ENCODE peak calls at places on chromosomes 11 and 22, in six cellular contexts. One of them, this sample, is unnamed.

GRCh38 chr11:10518123-10518522 is 22.9 kb downstream of the RNF141 start:
- DNase-seq in K562: no peak
- DNase-seq in GM12878: no peak
- DNase-seq in A549: no peak
- DNase-seq in IMR-90: peak; percentile 25
- DNase-seq in HepG2: no peak
- DNase-seq in this sample: no peak

GRCh38 chr11:57641426-57641825 is 8.3 kb downstream of the YPEL4 start:
- DNase-seq in HepG2: peak; percentile 47
- DNase-seq in GM12878: no peak
- DNase-seq in K562: peak; percentile 52
- DNase-seq in IMR-90: peak; percentile 69
- DNase-seq in A549: peak; percentile 74
- DNase-seq in this sample: peak; percentile 49

GRCh38 chr11:116840224-116840745 is 2.9 kb upstream of the APOA1 start:
- DNase-seq in K562: peak; percentile 28
- DNase-seq in HepG2: peak; percentile 47
- DNase-seq in A549: no peak
- DNase-seq in GM12878: no peak
- DNase-seq in IMR-90: peak; percentile 36
- DNase-seq in this sample: no peak

GRCh38 chr11:85898456-85898855 is 43.3 kb downstream of the CCDC83 start:
- DNase-seq in HepG2: no peak
- DNase-seq in IMR-90: peak; percentile 11
- DNase-seq in K562: no peak
- DNase-seq in GM12878: no peak
- DNase-seq in A549: no peak
- DNase-seq in this sample: no peak

GRCh38 chr22:17434856-17435255 is 65.6 kb downstream of the CECR2 start:
- DNase-seq in K562: no peak
- DNase-seq in HepG2: no peak
- DNase-seq in A549: no peak
- DNase-seq in IMR-90: no peak
- DNase-seq in GM12878: no peak
- DNase-seq in this sample: no peak

GRCh38 chr22:49678137-49678841 is 149.4 kb downstream of the BRD1 start:
- DNase-seq in A549: no peak
- DNase-seq in K562: no peak
- DNase-seq in IMR-90: no peak
- DNase-seq in HepG2: no peak
- DNase-seq in GM12878: no peak
- DNase-seq in this sample: no peak

GRCh38 chr22:50182176-50183081 is 3.3 kb upstream of the TRABD start:
- DNase-seq in K562: no peak
- DNase-seq in GM12878: no peak
- DNase-seq in A549: no peak
- DNase-seq in HepG2: no peak
- DNase-seq in IMR-90: no peak
- DNase-seq in this sample: no peak

GRCh38 chr11:129853508-129854228 is 38.0 kb downstream of the TMEM45B start:
- DNase-seq in A549: peak; percentile 48
- DNase-seq in K562: no peak
- DNase-seq in GM12878: no peak
- DNase-seq in HepG2: peak; percentile 85
- DNase-seq in IMR-90: peak; percentile 49
- DNase-seq in this sample: no peak

GRCh38 chr11:22432331-22433065 is 94.3 kb downstream of the SLC17A6 start:
- DNase-seq in K562: no peak
- DNase-seq in HepG2: no peak
- DNase-seq in A549: no peak
- DNase-seq in GM12878: no peak
- DNase-seq in IMR-90: peak; percentile 24
- DNase-seq in this sample: no peak

GRCh38 chr22:30694638-30695350 is at the start of gene OSBP2:
- DNase-seq in HepG2: no peak
- DNase-seq in GM12878: no peak
- DNase-seq in IMR-90: no peak
- DNase-seq in A549: peak; percentile 9
- DNase-seq in K562: peak; percentile 75
- DNase-seq in this sample: peak; percentile 77

GRCh38 chr11:94477644-94478043 is 16.0 kb downstream of the MRE11 start:
- DNase-seq in HepG2: no peak
- DNase-seq in A549: no peak
- DNase-seq in IMR-90: no peak
- DNase-seq in K562: no peak
- DNase-seq in GM12878: no peak
- DNase-seq in this sample: no peak

GRCh38 chr11:79076526-79077115 is 364.2 kb downstream of the TENM4 start:
- DNase-seq in GM12878: no peak
- DNase-seq in K562: peak; percentile 55
- DNase-seq in A549: peak; percentile 31
- DNase-seq in HepG2: peak; percentile 30
- DNase-seq in IMR-90: no peak
- DNase-seq in this sample: peak; percentile 36

GRCh38 chr11:14967581-14968214 is 4.5 kb downstream of the CALCA start:
- DNase-seq in A549: no peak
- DNase-seq in K562: no peak
- DNase-seq in IMR-90: no peak
- DNase-seq in HepG2: no peak
- DNase-seq in GM12878: no peak
- DNase-seq in this sample: no peak

GRCh38 chr22:43438666-43439347 is 27.0 kb downstream of the MPPED1 start:
- DNase-seq in K562: no peak
- DNase-seq in GM12878: no peak
- DNase-seq in IMR-90: no peak
- DNase-seq in HepG2: no peak
- DNase-seq in A549: no peak
- DNase-seq in this sample: no peak

GRCh38 chr11:61281581-61282250 is 13.4 kb downstream of the VWCE start:
- DNase-seq in HepG2: no peak
- DNase-seq in A549: peak; percentile 67
- DNase-seq in K562: peak; percentile 99
- DNase-seq in GM12878: no peak
- DNase-seq in IMR-90: no peak
- DNase-seq in this sample: peak; percentile 97

GRCh38 chr11:10526974-10527918 is 13.7 kb downstream of the RNF141 start:
- DNase-seq in K562: no peak
- DNase-seq in A549: peak; percentile 42
- DNase-seq in GM12878: peak; percentile 70
- DNase-seq in IMR-90: peak; percentile 66
- DNase-seq in HepG2: no peak
- DNase-seq in this sample: no peak

GRCh38 chr11:122517403-122518379 is 137.8 kb upstream of the UBASH3B start:
- DNase-seq in A549: no peak
- DNase-seq in IMR-90: no peak
- DNase-seq in GM12878: no peak
- DNase-seq in HepG2: no peak
- DNase-seq in K562: no peak
- DNase-seq in this sample: no peak

GRCh38 chr11:77753230-77753629 is 67.3 kb downstream of the RSF1 start:
- DNase-seq in K562: no peak
- DNase-seq in HepG2: no peak
- DNase-seq in IMR-90: no peak
- DNase-seq in GM12878: no peak
- DNase-seq in A549: no peak
- DNase-seq in this sample: no peak

GRCh38 chr11:44071157-44071556 is 5.1 kb downstream of the ACCS start:
- DNase-seq in IMR-90: no peak
- DNase-seq in K562: no peak
- DNase-seq in A549: no peak
- DNase-seq in HepG2: no peak
- DNase-seq in GM12878: no peak
- DNase-seq in this sample: peak; percentile 19

GRCh38 chr11:8178297-8178696 is 9.5 kb upstream of the RIC3 start:
- DNase-seq in K562: no peak
- DNase-seq in A549: no peak
- DNase-seq in GM12878: no peak
- DNase-seq in IMR-90: no peak
- DNase-seq in HepG2: no peak
- DNase-seq in this sample: no peak

GRCh38 chr11:87173185-87174039 is 135.7 kb downstream of the TMEM135 start:
- DNase-seq in IMR-90: peak; percentile 63
- DNase-seq in HepG2: peak; percentile 19
- DNase-seq in K562: no peak
- DNase-seq in GM12878: no peak
- DNase-seq in A549: peak; percentile 68
- DNase-seq in this sample: peak; percentile 35

GRCh38 chr11:65417221-65417701 is 5.3 kb upstream of the NEAT1 start:
- DNase-seq in K562: no peak
- DNase-seq in HepG2: no peak
- DNase-seq in GM12878: no peak
- DNase-seq in A549: no peak
- DNase-seq in IMR-90: no peak
- DNase-seq in this sample: no peak
- TF ChIP-seq BHLHE40 in K562: no peak
- TF ChIP-seq BHLHE40 in HepG2: no peak
- TF ChIP-seq BHLHE40 in GM12878: no peak
- TF ChIP-seq BHLHE40 in A549: no peak
- TF ChIP-seq BHLHE40 in IMR-90: no peak
- TF ChIP-seq BHLHE40 in this sample: no peak

GRCh38 chr22:37640591-37641250 is 1.3 kb downstream of the SH3BP1 start:
- DNase-seq in IMR-90: no peak
- DNase-seq in GM12878: no peak
- DNase-seq in HepG2: no peak
- DNase-seq in K562: no peak
- DNase-seq in A549: no peak
- DNase-seq in this sample: no peak

GRCh38 chr22:37639070-37639760 is at the start of gene SH3BP1:
- DNase-seq in IMR-90: no peak
- DNase-seq in K562: peak; percentile 82
- DNase-seq in GM12878: no peak
- DNase-seq in HepG2: peak; percentile 57
- DNase-seq in A549: no peak
- DNase-seq in this sample: peak; percentile 70

GRCh38 chr22:37641251-37641949 is 1.9 kb downstream of the SH3BP1 start:
- DNase-seq in A549: no peak
- DNase-seq in K562: no peak
- DNase-seq in IMR-90: no peak
- DNase-seq in HepG2: no peak
- DNase-seq in GM12878: no peak
- DNase-seq in this sample: no peak

GRCh38 chr22:37638351-37639069 is 959 bp upstream of the SH3BP1 start:
- DNase-seq in HepG2: peak; percentile 60
- DNase-seq in IMR-90: no peak
- DNase-seq in GM12878: no peak
- DNase-seq in K562: no peak
- DNase-seq in A549: no peak
- DNase-seq in this sample: no peak

DNA sequence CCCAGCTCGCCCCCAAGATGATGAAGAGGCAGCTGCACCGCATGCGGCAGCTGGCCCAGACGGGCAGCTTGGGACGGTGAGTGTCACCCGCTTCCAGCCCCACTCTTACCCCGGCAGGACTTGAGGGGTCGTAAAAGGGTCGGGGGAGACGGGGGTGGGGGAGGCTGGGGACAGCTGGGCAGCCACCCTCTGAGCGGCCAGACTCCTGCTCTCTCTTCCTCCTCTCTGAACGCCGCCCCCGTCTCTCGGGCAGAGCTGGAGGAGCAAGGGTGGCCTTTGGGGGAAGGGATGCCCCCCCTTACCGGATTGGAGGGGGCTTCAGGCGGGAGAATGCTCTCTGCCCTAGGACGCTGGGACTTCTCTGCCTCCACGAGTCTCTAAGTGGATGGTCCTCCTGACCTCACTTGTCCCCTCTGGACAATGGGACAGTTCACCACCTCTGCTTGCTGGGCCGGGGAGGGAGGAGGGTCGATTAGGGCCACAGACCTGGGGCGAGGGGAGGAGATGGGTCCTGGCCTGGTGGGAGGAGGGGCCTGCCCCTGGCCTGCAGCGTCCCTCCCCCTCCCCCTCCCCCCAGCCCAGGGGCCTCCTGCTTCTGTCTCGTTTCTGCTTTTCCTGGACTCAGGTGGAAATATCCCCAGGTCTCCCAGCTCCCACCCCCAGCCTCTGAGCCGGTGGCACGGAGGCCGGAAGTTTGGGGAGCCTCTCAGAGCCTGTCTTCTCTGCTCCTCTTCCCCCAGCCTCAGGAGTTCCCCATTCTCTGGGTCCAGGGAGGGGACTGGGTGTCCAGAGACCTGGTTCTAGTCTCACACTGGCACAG is 512 bp downstream of the SH3BP1 start:
- DNase-seq in IMR-90: no peak
- DNase-seq in GM12878: no peak
- DNase-seq in A549: no peak
- DNase-seq in HepG2: no peak
- DNase-seq in K562: peak; percentile 63
- DNase-seq in this sample: no peak
- TF ChIP-seq BHLHE40 in IMR-90: no peak
- TF ChIP-seq BHLHE40 in GM12878: no peak
- TF ChIP-seq BHLHE40 in A549: no peak
- TF ChIP-seq BHLHE40 in HepG2: no peak
- TF ChIP-seq BHLHE40 in K562: no peak
- TF ChIP-seq BHLHE40 in this sample: no peak

GRCh38 chr11:73317373-73317772 is 9.3 kb downstream of the ARHGEF17 start:
- DNase-seq in IMR-90: no peak
- DNase-seq in HepG2: no peak
- DNase-seq in A549: no peak
- DNase-seq in K562: no peak
- DNase-seq in GM12878: no peak
- DNase-seq in this sample: no peak
- TF ChIP-seq BHLHE40 in IMR-90: no peak
- TF ChIP-seq BHLHE40 in HepG2: no peak
- TF ChIP-seq BHLHE40 in A549: no peak
- TF ChIP-seq BHLHE40 in K562: no peak
- TF ChIP-seq BHLHE40 in GM12878: no peak
- TF ChIP-seq BHLHE40 in this sample: no peak

DNA sequence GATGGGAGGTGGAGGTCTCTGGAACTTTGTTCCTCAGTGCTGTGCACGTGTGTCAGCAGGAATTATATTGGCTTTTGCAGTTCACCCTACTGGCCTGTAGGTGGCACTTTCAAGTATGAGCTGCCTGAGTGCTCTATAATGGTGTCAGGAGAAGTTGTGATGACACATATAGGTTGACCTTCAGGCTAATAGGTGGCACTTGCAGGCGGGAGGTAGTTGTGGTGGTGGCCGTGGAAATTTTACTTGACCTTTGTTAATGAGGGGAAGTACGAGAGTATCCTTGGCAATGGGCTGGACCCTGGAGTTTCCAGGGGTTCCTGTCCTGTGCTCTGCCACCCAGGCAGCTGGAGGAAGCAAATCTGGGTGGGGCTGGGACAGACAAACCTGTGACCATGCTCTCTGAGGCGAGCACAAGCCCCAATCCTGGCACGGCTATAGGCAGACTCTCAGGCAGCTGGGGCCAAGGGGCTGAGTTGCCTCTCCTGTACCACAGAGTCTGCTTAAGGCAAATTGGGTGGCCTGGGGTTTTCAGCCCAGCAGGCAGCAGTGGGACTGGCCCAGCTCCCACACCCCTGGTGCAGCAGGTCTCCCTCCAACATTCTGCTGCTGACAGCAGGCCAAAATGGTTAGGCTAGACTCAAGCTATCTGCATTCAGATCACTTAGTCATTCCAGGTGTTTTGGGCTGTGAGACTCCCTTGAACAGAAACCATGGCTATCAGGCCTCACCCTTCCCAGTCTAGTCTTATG is 147.5 kb upstream of the CTSC start:
- DNase-seq in IMR-90: peak; percentile 23
- DNase-seq in K562: peak; percentile 62
- DNase-seq in A549: peak; percentile 58
- DNase-seq in HepG2: peak; percentile 50
- DNase-seq in GM12878: peak; percentile 27
- DNase-seq in this sample: peak; percentile 63
- TF ChIP-seq BHLHE40 in IMR-90: no peak
- TF ChIP-seq BHLHE40 in K562: peak; percentile 86
- TF ChIP-seq BHLHE40 in A549: no peak
- TF ChIP-seq BHLHE40 in HepG2: peak; percentile 76
- TF ChIP-seq BHLHE40 in GM12878: peak; percentile 69
- TF ChIP-seq BHLHE40 in this sample: no peak

This sample was measured in HEK293T.